ENCODE peak calls at places on chromosomes 4 and X, in ten cellular contexts. O, Y, H, T, C, X, G, M, J and W are unnamed samples.

GRCh38 chr4:75777589-75777988 is 53.2 kb downstream of the USO1 start:
- DNase-seq in T (no peak), M (no peak), J (no peak), O (no peak), X (no peak), Y (no peak), H (no peak), C (no peak), G (no peak), W (no peak)

GRCh38 chrX:97367149-97367548 is 483.4 kb downstream of the RPA4 start:
- DNase-seq in H (no peak), Y (peak; percentile 33), J (no peak), X (peak; percentile 48), T (no peak), M (peak; percentile 8), G (no peak), C (no peak), O (no peak), W (no peak)

GRCh38 chr4:53015681-53016080 is 153.6 kb downstream of the RASL11B start:
- DNase-seq in C (peak; percentile 29), M (no peak), T (peak; percentile 2), G (peak; percentile 21), Y (peak; percentile 85), H (peak; percentile 17), O (no peak), X (peak; percentile 41), J (peak; percentile 14), W (peak; percentile 43)

GRCh38 chrX:39627257-39627656 is 470.5 kb downstream of the BCOR start:
- DNase-seq in Y (no peak), J (no peak), O (no peak), H (no peak), C (no peak), T (no peak), G (no peak), M (no peak), X (no peak), W (peak; percentile 25)

GRCh38 chr4:99458911-99459447 is 23.8 kb upstream of the ADH7 start:
- DNase-seq in T (no peak), H (no peak), C (no peak), J (no peak), Y (no peak), O (no peak), X (no peak), M (no peak), G (no peak), W (no peak)

GRCh38 chr4:169340834-169341233 is 70.1 kb upstream of the SH3RF1 start:
- DNase-seq in M (no peak), O (no peak), Y (no peak), X (no peak), H (no peak), G (no peak), T (no peak), J (no peak), C (no peak), W (no peak)

GRCh38 chrX:115584715-115585114 is 23.7 kb downstream of the PLS3 start:
- DNase-seq in O (no peak), J (no peak), G (no peak), T (no peak), X (peak; percentile 58), H (no peak), M (no peak), C (no peak), Y (peak; percentile 82), W (no peak)

GRCh38 chr4:26256016-26256415 is 64.8 kb upstream of the RBPJ start:
- DNase-seq in C (no peak), T (no peak), G (no peak), X (no peak), J (no peak), Y (no peak), H (no peak), O (no peak), M (no peak), W (no peak)

GRCh38 chr4:177251237-177251636 is 58.4 kb upstream of the NEIL3 start:
- DNase-seq in Y (no peak), H (no peak), G (no peak), T (no peak), M (no peak), O (no peak), C (peak; percentile 26), J (no peak), X (no peak), W (no peak)

GRCh38 chrX:136259543-136259942 is 8.3 kb upstream of the MAP7D3 start:
- DNase-seq in J (no peak), Y (peak; percentile 71), O (no peak), M (no peak), H (no peak), T (no peak), X (peak; percentile 55), G (no peak), C (no peak), W (no peak)

GRCh38 chr4:122833999-122834398 is 7.4 kb downstream of the FGF2 start:
- DNase-seq in T (no peak), J (no peak), Y (no peak), C (no peak), H (no peak), O (no peak), M (no peak), G (no peak), X (no peak), W (no peak)

GRCh38 chrX:50125480-50125879 is 75.3 kb downstream of the AKAP4 start:
- DNase-seq in Y (no peak), G (no peak), C (no peak), T (no peak), H (no peak), J (no peak), M (no peak), O (no peak), X (no peak), W (no peak)

GRCh38 chr4:153759407-153760226 is at the start of gene RNF175:
- DNase-seq in J (no peak), X (no peak), T (no peak), O (no peak), M (no peak), Y (no peak), H (no peak), C (no peak), G (no peak), W (no peak)

GRCh38 chr4:27129871-27130277 is 269.2 kb downstream of the STIM2 start:
- DNase-seq in H (no peak), X (no peak), C (no peak), Y (no peak), T (no peak), M (no peak), O (no peak), G (no peak), J (no peak), W (no peak)

GRCh38 chr4:2814627-2815026 is 21.7 kb downstream of the SH3BP2 start:
- DNase-seq in M (no peak), G (no peak), Y (no peak), H (no peak), O (no peak), T (no peak), X (no peak), C (no peak), J (no peak), W (no peak)

GRCh38 chrX:19332983-19333382 is 10.7 kb upstream of the PDHA1 start:
- DNase-seq in M (no peak), X (peak; percentile 2), O (no peak), C (no peak), Y (peak; percentile 18), H (no peak), G (no peak), J (peak; percentile 71), T (no peak), W (peak; percentile 47)

GRCh38 chr4:76753814-76754213 is 144.1 kb downstream of the SOWAHB start:
- DNase-seq in G (no peak), X (peak; percentile 88), C (no peak), T (no peak), O (no peak), H (no peak), M (peak; percentile 93), Y (peak; percentile 91), J (no peak), W (no peak)

GRCh38 chrX:24245201-24245600 is 68.7 kb downstream of the SUPT20HL2 start:
- DNase-seq in M (no peak), O (no peak), H (no peak), C (no peak), G (no peak), J (no peak), Y (peak; percentile 62), X (peak; percentile 62), T (no peak), W (no peak)

GRCh38 chr4:73730854-73731253 is 9.5 kb upstream of the CXCL8 start:
- DNase-seq in G (no peak), X (no peak), Y (no peak), H (no peak), O (no peak), M (no peak), C (no peak), T (no peak), J (no peak), W (no peak)

GRCh38 chr4:37732787-37733186 is 46.6 kb upstream of the RELL1 start:
- DNase-seq in O (no peak), M (no peak), T (no peak), H (no peak), C (no peak), J (no peak), X (no peak), G (no peak), Y (no peak), W (no peak)

GRCh38 chr4:159158083-159158617 is 55.3 kb downstream of the RAPGEF2 start:
- DNase-seq in O (no peak), M (no peak), X (no peak), Y (no peak), H (no peak), J (no peak), T (no peak), C (no peak), G (no peak), W (no peak)